ENCODE peak calls at places on chromosomes 13 and 19, in five cellular contexts. L is astrocyte of the spinal cord, Y is pancreas, R is progenitor cell of endocrine pancreas, O is RWPE1. K is an unnamed sample.

GRCh38 chr13:85738696-85739320 is 60.4 kb downstream of the SLITRK6 start:
- DNase-seq in O (no peak), R (no peak), L (no peak), Y (no peak), K (no peak)

GRCh38 chr19:49333426-49334288 is 1.5 kb upstream of the CD37 start:
- DNase-seq in Y (peak; percentile 24), L (no peak), O (no peak), R (no peak), K (peak; percentile 79)

GRCh38 chr19:16326401-16327130 is 1.9 kb downstream of the KLF2 start:
- DNase-seq in L (no peak), O (no peak), Y (no peak), R (no peak), K (no peak)

GRCh38 chr19:48123907-48124675 is 13.5 kb upstream of the PLA2G4C start:
- DNase-seq in O (peak; percentile 69), Y (no peak), L (peak; percentile 81), R (no peak), K (peak; percentile 90)

GRCh38 chr19:47540748-47541147 is 25.9 kb upstream of the NAPA start:
- DNase-seq in Y (no peak), L (peak; percentile 48), R (no peak), O (no peak), K (no peak)

GRCh38 chr19:45245826-45246225 is 619 bp upstream of the EXOC3L2 start:
- DNase-seq in R (no peak), L (no peak), Y (no peak), O (no peak), K (no peak)

GRCh38 chr13:107835339-107836018 is 379.9 kb downstream of the LIG4 start:
- DNase-seq in Y (no peak), O (no peak), R (no peak), L (peak; percentile 85), K (no peak)

GRCh38 chr19:41861098-41861768 is 1.2 kb downstream of the RPS19 start:
- DNase-seq in Y (no peak), L (no peak), O (no peak), R (no peak), K (no peak)

GRCh38 chr13:39634956-39635355 is 20.5 kb upstream of the COG6 start:
- DNase-seq in L (no peak), O (no peak), R (no peak), Y (no peak), K (no peak)

GRCh38 chr13:23551213-23552008 is 18.8 kb upstream of the TNFRSF19 start:
- DNase-seq in L (no peak), R (no peak), O (no peak), Y (no peak), K (no peak)

GRCh38 chr13:102900193-102900608 is 54.4 kb downstream of the ERCC5 start:
- DNase-seq in Y (no peak), L (no peak), O (no peak), R (no peak), K (no peak)

GRCh38 chr19:29450306-29450705 is 75.5 kb upstream of the VSTM2B start:
- DNase-seq in R (no peak), Y (no peak), O (no peak), L (no peak), K (no peak)

GRCh38 chr19:50357178-50358100 is 8.0 kb downstream of the NAPSA start:
- DNase-seq in R (peak; percentile 55), L (peak; percentile 60), O (no peak), Y (peak; percentile 82), K (peak; percentile 90)
- TF ChIP-seq CTCF in R (peak; percentile 76), L (peak; percentile 83), O (peak; percentile 87), Y (peak; percentile 81), K (peak; percentile 93)

GRCh38 chr19:10648360-10648759 is 5.8 kb upstream of the ILF3 start:
- DNase-seq in R (no peak), Y (no peak), L (no peak), O (no peak), K (no peak)
- TF ChIP-seq CTCF in R (no peak), Y (no peak), L (no peak), O (no peak), K (no peak)

GRCh38 chr13:21673592-21674270 is 2.9 kb downstream of the FGF9 start:
- DNase-seq in O (peak; percentile 45), L (no peak), Y (peak; percentile 58), R (peak; percentile 43), K (peak; percentile 51)
- TF ChIP-seq CTCF in O (no peak), L (no peak), Y (no peak), R (peak; percentile 38), K (no peak)

DNA sequence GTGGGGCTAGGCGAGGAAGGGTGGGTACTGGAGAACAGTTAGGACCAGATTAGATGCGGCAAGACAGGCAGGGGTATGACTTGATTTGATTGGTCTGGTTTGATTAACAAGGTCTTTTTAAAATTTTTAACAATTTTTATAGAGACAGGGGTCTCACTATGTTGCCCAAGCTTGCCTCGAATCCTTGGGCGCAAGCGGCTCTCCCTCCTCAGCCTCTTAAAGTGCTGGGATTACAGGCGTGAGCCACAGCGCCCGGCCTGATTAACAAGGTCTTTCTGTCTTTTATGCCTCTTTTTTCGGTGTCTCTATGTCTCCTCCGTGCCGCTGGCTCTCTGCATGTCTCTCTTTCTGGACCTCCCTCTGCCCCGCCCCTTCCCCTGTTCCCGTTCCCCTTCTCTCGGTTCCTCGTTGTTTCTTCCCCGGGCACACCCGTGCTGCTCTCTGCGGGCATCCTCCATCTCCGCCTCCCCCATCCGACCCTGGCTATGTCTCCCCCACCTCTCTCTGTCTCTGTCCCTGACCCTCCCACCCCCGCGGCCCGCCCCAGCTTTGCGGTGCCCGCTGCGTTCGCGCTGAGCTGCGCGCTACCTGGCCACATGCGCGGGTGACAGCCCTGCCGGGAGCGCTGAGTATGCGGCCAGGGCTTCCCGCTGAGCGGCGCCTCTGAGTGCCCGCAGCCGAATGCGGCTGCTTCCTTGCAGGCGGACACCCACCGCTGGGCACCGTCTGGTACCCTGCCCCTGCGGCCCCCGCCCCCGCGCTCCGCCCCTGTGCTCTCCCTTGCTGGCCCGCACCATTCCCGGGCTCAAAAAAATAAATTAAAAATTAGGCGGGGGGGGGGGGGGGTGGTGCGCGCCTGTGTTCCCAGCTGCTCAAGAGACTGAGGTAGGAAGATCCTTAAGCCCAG is 8.1 kb upstream of the SDHAF1 start:
- DNase-seq in R (no peak), L (no peak), O (no peak), Y (no peak), K (peak; percentile 23)
- TF ChIP-seq CTCF in R (no peak), L (no peak), O (no peak), Y (no peak), K (no peak)

GRCh38 chr19:31459430-31459829 is 110.2 kb upstream of the TSHZ3 start:
- DNase-seq in Y (no peak), L (no peak), O (no peak), R (no peak), K (no peak)

DNA sequence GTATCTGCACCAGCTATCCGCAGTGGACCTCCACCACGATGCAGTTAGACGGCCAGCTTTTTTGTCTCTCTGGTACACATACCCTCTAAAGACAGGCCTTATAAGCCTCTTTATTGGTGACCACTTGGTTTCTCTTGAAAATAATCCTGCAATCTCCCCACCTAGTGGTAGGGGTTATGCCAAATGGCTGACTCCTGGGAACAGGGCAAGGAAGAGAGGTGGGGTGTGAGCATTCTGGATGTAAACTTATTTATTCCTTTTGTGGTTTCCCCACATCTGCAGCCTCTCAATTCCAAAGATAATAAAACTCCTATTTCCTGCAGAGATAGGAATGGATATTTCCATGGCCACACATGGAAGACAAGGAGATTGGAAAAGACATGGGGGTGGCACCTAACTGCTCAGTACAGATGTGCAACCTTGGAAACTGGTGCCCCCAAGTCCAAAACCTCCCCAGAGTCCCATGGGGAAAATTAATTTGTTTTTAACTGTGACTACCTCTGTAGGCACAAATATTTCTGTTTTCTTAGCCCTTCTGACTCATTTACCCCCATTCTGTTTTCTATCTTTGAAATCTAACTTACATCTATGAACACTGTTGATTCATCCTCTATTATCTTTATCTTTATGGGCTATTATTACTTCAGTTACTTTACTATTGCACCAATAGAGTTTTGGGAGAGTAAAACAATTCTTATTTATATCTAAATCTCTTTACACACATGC is 112.7 kb upstream of the TSHZ3 start:
- DNase-seq in L (no peak), O (no peak), R (no peak), Y (no peak), K (no peak)
- TF ChIP-seq CTCF in L (peak; percentile 11), O (no peak), R (no peak), Y (no peak), K (no peak)

GRCh38 chr13:48542138-48542537 is 9.3 kb upstream of the RCBTB2 start:
- DNase-seq in R (no peak), L (no peak), O (no peak), Y (no peak), K (no peak)

GRCh38 chr13:48547663-48548092 is 14.8 kb upstream of the RCBTB2 start:
- DNase-seq in Y (no peak), L (no peak), R (no peak), O (no peak), K (no peak)

GRCh38 chr13:48539550-48539949 is 6.7 kb upstream of the RCBTB2 start:
- DNase-seq in O (no peak), L (no peak), R (no peak), Y (no peak), K (no peak)

GRCh38 chr13:48545608-48546007 is 12.7 kb upstream of the RCBTB2 start:
- DNase-seq in R (no peak), Y (no peak), O (no peak), L (no peak), K (no peak)

DNA sequence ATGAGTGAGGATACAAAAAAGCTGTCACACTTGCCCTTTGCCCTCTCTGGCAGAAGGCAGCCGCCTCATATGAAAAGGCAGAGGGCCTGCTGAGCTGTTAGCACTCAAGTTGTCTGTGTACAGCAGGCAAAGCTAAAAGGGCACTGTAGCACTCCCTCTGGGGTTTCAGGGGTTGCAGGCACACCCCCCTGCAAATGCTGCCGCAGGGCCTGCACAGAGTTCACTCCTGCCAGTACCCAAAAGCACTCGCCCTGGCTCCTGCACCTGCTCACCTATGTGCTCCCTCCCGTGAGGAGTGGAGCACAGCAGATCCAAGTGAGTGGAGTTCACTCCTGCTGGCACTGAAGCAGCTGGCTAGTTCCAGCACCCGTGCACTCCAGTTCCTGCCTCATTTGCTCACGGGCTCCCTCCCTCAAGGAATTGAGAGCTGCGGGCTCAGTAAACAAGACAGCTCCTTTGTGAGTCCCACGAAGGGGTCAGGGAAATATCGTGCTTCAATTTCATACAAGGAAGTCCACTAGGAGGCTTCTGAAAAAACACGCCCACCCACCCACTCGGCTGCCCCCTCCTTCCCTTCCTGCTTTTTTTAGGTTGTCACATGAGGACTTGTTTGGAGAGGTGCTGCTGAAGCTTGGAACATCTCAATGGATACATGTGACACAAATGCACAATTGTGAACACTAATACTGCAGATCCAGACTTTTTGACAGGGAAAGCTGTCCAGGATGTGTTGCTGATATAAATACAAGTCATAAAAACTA is 9.9 kb upstream of the RCBTB2 start:
- DNase-seq in L (no peak), R (no peak), O (no peak), Y (peak; percentile 42), K (no peak)
- TF ChIP-seq CTCF in L (peak; percentile 1), R (peak; percentile 22), O (no peak), Y (no peak), K (no peak)

K was measured in activated CD8-positive, alpha-beta T cell treated with anti-CD3 and anti-CD28 coated beads for 36 hours.